ENCODE peak calls at places on chromosomes 2 and 18, in four cellular contexts. I, J, Z and H are unnamed samples.

GRCh38 chr2:198316852-198317395 is 512.5 kb downstream of the PLCL1 start:
- DNase-seq in I (no peak), J (no peak), Z (no peak), H (no peak)

GRCh38 chr18:25262920-25263319 is 89.0 kb downstream of the ZNF521 start:
- DNase-seq in J (peak; percentile 56), Z (no peak), I (no peak), H (no peak)

GRCh38 chr2:190714958-190715357 is 66.1 kb downstream of the NAB1 start:
- DNase-seq in I (no peak), J (peak; percentile 31), Z (no peak), H (peak; percentile 37)

GRCh38 chr2:234739061-234739460 is 212.8 kb upstream of the SH3BP4 start:
- DNase-seq in Z (no peak), J (no peak), I (no peak), H (no peak)

GRCh38 chr2:20164734-20165242 is 60.1 kb downstream of the SDC1 start:
- DNase-seq in I (no peak), Z (no peak), J (no peak), H (no peak)

GRCh38 chr2:209472386-209472832 is 48.6 kb downstream of the MAP2 start:
- DNase-seq in I (no peak), J (peak; percentile 68), Z (no peak), H (peak; percentile 40)

GRCh38 chr2:190678444-190679162 is 29.7 kb downstream of the NAB1 start:
- DNase-seq in J (no peak), Z (no peak), I (no peak), H (no peak)

GRCh38 chr2:217959723-217960122 is 43.1 kb downstream of the TNS1 start:
- DNase-seq in I (no peak), J (no peak), Z (no peak), H (no peak)

GRCh38 chr2:62287895-62288589 is 92.1 kb downstream of the B3GNT2 start:
- DNase-seq in I (no peak), J (peak; percentile 92), Z (no peak), H (peak; percentile 27)

GRCh38 chr2:112941753-112942653 is 31.0 kb downstream of the IL37 start:
- DNase-seq in I (peak; percentile 90), J (peak; percentile 87), Z (no peak), H (peak; percentile 78)

GRCh38 chr2:62303818-62304217 is 107.9 kb downstream of the B3GNT2 start:
- DNase-seq in I (no peak), J (no peak), Z (no peak), H (no peak)

GRCh38 chr18:67875936-67876335 is 359.4 kb upstream of the DSEL start:
- DNase-seq in Z (no peak), J (peak; percentile 77), I (no peak), H (peak; percentile 9)

GRCh38 chr2:120272763-120273481 is 20.3 kb downstream of the RALB start:
- DNase-seq in Z (no peak), J (no peak), I (no peak), H (no peak)

GRCh38 chr18:62847081-62847480 is 131.7 kb downstream of the PHLPP1 start:
- DNase-seq in J (no peak), Z (no peak), I (no peak), H (no peak)

GRCh38 chr2:131092409-131093065 is 723 bp downstream of the FAM168B start:
- DNase-seq in Z (no peak), J (no peak), I (no peak), H (no peak)

DNA sequence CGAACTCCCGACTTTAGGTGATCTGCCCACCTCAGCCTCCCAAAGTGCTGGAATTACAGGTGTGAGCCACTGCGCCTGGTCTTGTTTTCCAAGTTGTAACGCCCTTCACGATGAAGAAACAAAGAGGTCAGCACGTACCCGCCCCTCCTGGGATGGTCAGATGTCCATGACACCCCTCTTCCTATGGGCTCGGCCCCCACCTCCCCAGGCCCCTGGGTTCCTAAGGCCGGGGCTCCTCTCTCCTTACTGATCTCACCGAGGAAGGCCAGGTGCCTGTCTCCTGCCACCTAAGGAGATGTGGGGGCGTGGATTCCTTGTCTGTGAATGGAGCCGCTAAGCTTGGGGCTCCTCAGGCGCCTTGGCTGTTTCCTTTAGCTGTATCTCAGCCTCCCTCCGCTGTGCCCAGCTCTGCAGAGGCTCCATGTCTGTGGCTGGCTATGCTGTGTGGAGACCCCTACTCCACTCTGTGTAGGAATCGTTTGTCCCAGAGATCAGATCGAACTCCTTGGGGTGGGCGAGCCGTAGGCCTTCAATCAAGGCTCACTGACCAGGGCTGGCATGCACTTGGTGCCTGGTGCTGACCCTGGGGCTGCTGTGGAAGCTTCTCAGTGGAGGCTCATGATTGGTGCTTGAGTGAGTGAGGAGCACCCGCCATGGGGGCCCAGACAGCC is 8.8 kb downstream of the COLEC11 start:
- DNase-seq in Z (peak; percentile 87), I (no peak), J (no peak), H (no peak)
- H3K27ac ChIP-seq in Z (no peak overlapping the region), I (no peak overlapping the region), J (no peak overlapping the region), H (no peak overlapping the region)

GRCh38 chr2:237268004-237268708 is 145.8 kb downstream of the COL6A3 start:
- DNase-seq in J (no peak), I (no peak), Z (no peak), H (no peak)

GRCh38 chr2:237271698-237272097 is 142.3 kb downstream of the COL6A3 start:
- DNase-seq in I (no peak), J (no peak), Z (no peak), H (no peak)

GRCh38 chr2:237264480-237265219 is 149.3 kb downstream of the COL6A3 start:
- DNase-seq in J (peak; percentile 89), Z (no peak), I (no peak), H (no peak)

GRCh38 chr2:237270556-237270955 is 143.4 kb downstream of the COL6A3 start:
- DNase-seq in Z (no peak), J (no peak), I (no peak), H (no peak)

DNA sequence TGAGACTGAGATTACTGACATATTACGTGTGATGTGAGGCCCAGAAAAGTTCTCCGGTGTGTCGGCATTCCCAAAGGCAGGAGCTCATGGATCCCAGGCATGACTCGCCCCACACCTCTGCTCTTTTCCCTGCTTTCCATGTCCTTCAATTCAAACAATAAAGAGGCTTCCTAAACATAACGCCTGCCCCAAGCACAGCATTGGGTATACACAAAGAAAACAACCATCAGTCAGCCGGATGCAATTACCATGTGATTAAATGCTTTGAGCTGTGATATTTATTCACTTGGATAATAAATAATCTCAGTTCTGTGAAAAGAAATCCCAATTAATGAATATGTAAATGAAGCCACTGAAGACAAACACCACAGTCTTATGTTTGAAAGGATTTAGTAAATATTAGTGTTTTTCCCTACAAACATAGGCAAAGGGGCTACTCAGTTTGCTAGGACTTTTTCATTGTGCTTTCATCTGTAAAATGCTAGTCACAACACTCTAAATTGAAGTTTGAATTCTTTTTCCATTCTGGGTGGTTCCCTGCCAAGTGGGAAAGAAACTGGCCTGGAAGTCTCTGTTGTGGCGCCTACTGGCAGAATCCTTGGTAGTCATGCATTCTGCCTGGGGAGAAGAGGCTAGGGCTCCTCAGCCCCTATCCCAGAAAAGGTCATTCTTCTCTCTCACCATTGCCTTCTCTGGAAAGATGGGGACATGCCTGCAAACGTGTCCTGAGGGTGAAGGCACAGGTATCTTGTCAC is 144.7 kb downstream of the COL6A3 start:
- DNase-seq in I (no peak), Z (no peak), J (no peak), H (no peak)
- H3K4me1 ChIP-seq in I (no peaks in the 10 kb centered on the region), Z (no peaks in the 10 kb centered on the region), J (peaks cover 11% of the 10 kb centered on the region), H (no peaks in the 10 kb centered on the region)

GRCh38 chr18:48997985-48998831 is 47.4 kb upstream of the SMAD7 start:
- DNase-seq in I (no peak), Z (no peak), J (peak; percentile 84), H (peak; percentile 95)
- H3K27ac ChIP-seq in I (no peak overlapping the region), Z (peak overlapping the region; percentile 38), J (peak overlapping the region; percentile 96), H (peak overlapping the region; percentile 41)

GRCh38 chr2:157743051-157743450 is 114.4 kb upstream of the ACVR1C start:
- DNase-seq in I (no peak), Z (no peak), J (peak; percentile 13), H (no peak)

GRCh38 chr2:157746234-157746950 is 117.7 kb upstream of the ACVR1C start:
- DNase-seq in J (no peak), Z (no peak), I (no peak), H (no peak)

GRCh38 chr2:157744571-157745076 is 116.0 kb upstream of the ACVR1C start:
- DNase-seq in Z (no peak), J (no peak), I (no peak), H (no peak)

GRCh38 chr2:157737636-157738035 is 109.0 kb upstream of the ACVR1C start:
- DNase-seq in I (no peak), J (no peak), Z (no peak), H (no peak)

DNA sequence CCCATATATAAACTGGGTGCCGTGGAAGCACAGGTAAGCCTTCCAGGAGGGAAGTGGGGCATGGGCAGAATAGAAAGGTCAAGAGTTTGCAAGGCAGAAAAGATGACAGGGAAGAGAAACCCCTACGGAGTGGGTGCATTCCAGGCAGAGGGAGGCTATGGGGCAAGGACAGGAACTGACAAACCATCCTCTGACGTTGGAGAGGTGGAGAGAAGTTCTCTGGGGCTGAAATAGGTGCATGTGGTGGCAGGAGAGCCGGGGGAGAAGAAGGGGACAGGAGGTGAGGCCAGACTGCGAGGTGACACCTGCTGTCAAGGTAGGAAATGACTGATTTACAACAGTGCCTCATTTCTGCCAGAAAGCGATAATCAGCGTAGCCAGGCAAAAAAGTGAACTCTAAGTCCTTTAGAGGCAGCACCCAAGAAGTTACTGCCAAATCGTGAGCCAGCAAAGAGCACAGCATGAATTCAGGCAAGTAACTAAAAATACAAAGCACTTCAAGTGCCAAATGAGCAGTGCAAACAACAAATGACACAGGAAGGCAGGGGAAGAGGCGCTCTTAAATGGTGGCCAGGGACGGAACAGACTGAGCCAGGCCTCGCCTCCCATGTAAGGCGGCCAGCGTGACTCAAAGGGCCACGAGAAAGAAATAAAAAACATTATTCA is 113.3 kb upstream of the ACVR1C start:
- DNase-seq in J (no peak), Z (no peak), I (no peak), H (no peak)
- H3K4me1 ChIP-seq in J (peaks cover 7% of the 10 kb centered on the region), Z (no peaks in the 10 kb centered on the region), I (no peaks in the 10 kb centered on the region), H (no peaks in the 10 kb centered on the region)